ENCODE peak calls at places on chromosome 10, in nine cellular contexts. X, Y, V, D, P, S, F, J and A are unnamed samples.
A peak's percentile ranks its signal among the peaks of the same experiment; 100 is the strongest.

GRCh38 chr10:73907841-73908517 is 3.0 kb upstream of the PLAU start:
- DNase-seq in P (peak; percentile 72), J (peak; percentile 78), Y (no peak), S (no peak), F (no peak), V (no peak), X (no peak), D (peak; percentile 95), A (no peak)

GRCh38 chr10:49776851-49777250 is 14.7 kb upstream of the OGDHL start:
- DNase-seq in J (no peak), D (no peak), P (no peak), F (no peak), Y (no peak), X (no peak), V (no peak), S (no peak), A (no peak)

GRCh38 chr10:12350167-12350872 is 973 bp downstream of the CAMK1D start:
- DNase-seq in X (peak; percentile 38), V (peak; percentile 76), P (peak; percentile 70), Y (peak; percentile 53), J (peak; percentile 16), F (no peak), S (peak; percentile 77), D (peak; percentile 63), A (no peak)

GRCh38 chr10:90723416-90724068 is 134.3 kb downstream of the HTR7 start:
- DNase-seq in V (no peak), Y (no peak), J (no peak), F (no peak), X (no peak), D (no peak), P (no peak), S (no peak), A (no peak)

GRCh38 chr10:31929260-31929985 is 792 bp upstream of the ARHGAP12 start:
- DNase-seq in S (peak; percentile 64), V (peak; percentile 79), Y (peak; percentile 46), F (peak; percentile 28), J (no peak), P (peak; percentile 79), D (peak; percentile 51), X (peak; percentile 47), A (no peak)

GRCh38 chr10:119670717-119671116 is 19.5 kb downstream of the BAG3 start:
- DNase-seq in P (no peak), X (no peak), F (no peak), S (no peak), V (no peak), D (no peak), J (peak; percentile 70), Y (no peak), A (no peak)

GRCh38 chr10:85032981-85033380 is 704.6 kb downstream of the CCSER2 start:
- DNase-seq in F (no peak), Y (no peak), X (no peak), V (no peak), P (no peak), J (no peak), D (no peak), S (no peak), A (no peak)

GRCh38 chr10:131207584-131208532 is 103.7 kb downstream of the TCERG1L start:
- DNase-seq in V (peak; percentile 51), J (no peak), P (peak; percentile 56), S (no peak), D (no peak), Y (peak; percentile 20), F (no peak), X (no peak), A (no peak)

GRCh38 chr10:60733189-60733815 is 45.0 kb upstream of the CDK1 start:
- DNase-seq in D (no peak), V (peak; percentile 88), J (no peak), P (no peak), F (no peak), S (peak; percentile 30), X (peak; percentile 22), Y (no peak), A (no peak)

DNA sequence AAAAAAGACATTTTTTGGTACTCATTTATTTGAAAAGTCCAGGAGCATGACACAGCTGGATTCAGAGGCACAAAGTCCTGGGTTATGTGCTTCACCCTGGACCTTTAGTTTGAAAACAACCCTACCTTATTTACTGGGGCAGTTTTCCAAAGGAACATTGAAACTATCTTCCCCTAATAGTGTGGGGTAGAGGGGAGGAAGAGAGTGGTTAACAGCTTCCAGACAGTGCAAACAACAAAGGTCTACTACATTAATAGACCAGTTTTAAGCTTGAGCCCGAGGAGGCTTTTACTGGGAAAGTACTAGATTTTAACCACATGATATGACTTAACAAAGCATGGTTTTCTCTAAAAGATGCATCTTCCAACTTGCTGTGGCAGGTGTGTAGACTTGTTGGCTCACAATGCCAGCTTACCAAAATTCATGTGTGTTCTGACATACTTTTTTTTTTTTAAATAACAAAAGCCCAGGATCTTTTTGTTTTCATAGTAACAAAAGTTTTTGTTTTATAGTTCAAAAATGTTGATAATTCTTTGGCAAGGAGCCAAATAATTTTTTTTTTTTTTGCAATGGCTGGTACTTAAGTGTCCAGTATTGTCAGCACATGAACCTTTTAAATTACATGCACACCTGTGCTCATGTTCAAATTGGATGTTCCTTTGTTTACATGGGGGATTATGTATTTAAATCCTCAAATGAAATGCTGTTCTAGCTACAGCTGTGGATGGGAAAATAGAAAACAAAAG is 1.8 kb downstream of the GSTO1 start:
- DNase-seq in X (no peak), S (no peak), Y (no peak), V (no peak), J (no peak), P (no peak), F (no peak), D (no peak), A (no peak)
- H3K4me3 ChIP-seq in X (no peak overlapping the region), S (peak overlapping the region; percentile 92), Y (peak overlapping the region; percentile 97), V (peak overlapping the region; percentile 96), J (peak overlapping the region; percentile 83), P (peak overlapping the region; percentile 92), F (peak overlapping the region; percentile 97), D (peak overlapping the region; percentile 85), A (peak overlapping the region; percentile 81)

GRCh38 chr10:98158576-98158975 is 24.1 kb downstream of the R3HCC1L start:
- DNase-seq in J (no peak), Y (no peak), S (no peak), D (no peak), V (no peak), X (no peak), F (no peak), P (no peak), A (no peak)
- TF ChIP-seq CTCF in J (no peak), Y (no peak), S (no peak), D (no peak), V (no peak), X (no peak), F (no peak), P (no peak), A (no peak)

GRCh38 chr10:122021828-122022227 is 32.9 kb downstream of the TACC2 start:
- DNase-seq in V (no peak), Y (no peak), J (no peak), F (no peak), P (no peak), D (no peak), X (no peak), S (no peak), A (no peak)

GRCh38 chr10:122020202-122020601 is 31.2 kb downstream of the TACC2 start:
- DNase-seq in J (no peak), Y (no peak), X (no peak), V (no peak), P (no peak), F (no peak), S (no peak), D (no peak), A (no peak)

GRCh38 chr10:122019414-122019975 is 30.5 kb downstream of the TACC2 start:
- DNase-seq in X (no peak), Y (no peak), J (no peak), S (no peak), D (no peak), F (no peak), P (no peak), V (peak; percentile 86), A (no peak)

GRCh38 chr10:122021421-122021820 is 32.5 kb downstream of the TACC2 start:
- DNase-seq in P (no peak), V (no peak), Y (no peak), F (no peak), J (peak; percentile 62), X (no peak), S (no peak), D (no peak), A (no peak)

DNA sequence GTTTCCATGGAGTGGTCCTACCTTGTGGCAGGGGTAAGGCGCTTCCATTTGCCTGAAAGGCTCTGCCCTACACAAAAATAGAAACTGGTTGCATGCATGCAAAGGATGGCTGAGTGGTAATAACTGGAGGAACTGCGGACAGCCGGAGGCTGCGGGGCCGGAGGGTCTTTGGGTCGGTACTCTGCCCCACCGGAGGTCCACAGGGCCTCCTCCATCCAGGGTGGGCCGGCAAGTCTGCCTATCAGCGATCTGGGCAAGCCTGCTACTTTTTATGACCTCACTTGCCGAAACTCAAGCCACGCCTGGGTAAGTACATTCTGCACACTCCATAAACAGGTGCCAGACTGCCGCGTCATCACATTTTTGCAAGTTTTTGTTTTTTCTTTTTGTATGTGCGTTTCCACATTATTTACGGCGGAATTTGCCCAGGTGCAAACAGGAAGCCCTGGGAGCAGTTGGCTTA is 30.0 kb downstream of the TACC2 start:
- DNase-seq in S (no peak), V (peak; percentile 68), Y (no peak), P (no peak), J (no peak), X (no peak), F (no peak), D (no peak), A (no peak)
- H3K4me3 ChIP-seq in S (no peak overlapping the region), V (no peak overlapping the region), Y (peak overlapping the region; percentile 0), P (peak overlapping the region; percentile 12), J (no peak overlapping the region), X (no peak overlapping the region), F (no peak overlapping the region), D (no peak overlapping the region), A (no peak overlapping the region)

DNA sequence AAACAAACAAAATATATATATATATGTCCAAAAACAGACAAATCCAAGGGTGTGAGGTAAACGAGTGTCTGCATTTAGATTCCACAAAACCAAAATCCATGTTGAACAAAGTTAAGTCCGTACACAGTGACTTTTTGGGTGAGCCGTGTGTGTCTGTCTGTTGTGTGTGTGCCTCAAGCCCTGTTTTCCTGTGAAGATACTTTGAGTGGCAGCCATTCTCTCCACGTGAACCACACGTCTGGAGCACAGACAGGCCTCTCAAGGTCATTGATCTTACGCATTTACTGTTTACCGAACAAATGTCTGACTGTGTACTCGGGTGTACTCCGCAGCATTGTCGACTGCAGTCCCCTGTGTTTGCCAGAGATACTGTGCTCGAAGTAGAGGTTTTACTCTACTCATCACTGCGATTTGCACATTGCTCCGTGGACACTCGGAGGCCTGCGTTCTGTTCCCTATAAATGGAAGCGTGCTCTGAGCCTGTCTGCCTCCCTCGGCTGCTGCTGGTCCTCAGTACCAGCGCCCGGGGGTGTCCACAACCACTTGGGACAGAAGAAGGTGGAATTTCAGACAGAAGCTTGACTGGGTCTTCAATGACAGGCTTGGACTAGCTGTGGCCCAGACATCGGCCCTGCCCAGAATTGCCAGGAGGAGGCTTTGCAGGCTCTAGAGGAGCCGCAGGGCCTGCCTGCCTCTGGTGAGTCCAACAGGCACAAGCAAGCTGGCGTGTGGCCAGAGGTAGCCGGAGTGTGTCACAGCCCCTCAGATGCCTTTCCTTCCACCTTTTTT is 22.1 kb downstream of the CYP17A1 start:
- DNase-seq in V (peak; percentile 84), J (peak; percentile 58), X (peak; percentile 68), D (no peak), S (no peak), F (peak; percentile 74), P (peak; percentile 92), Y (no peak), A (no peak)
- TF ChIP-seq CTCF in V (no peak), J (peak; percentile 2), X (no peak), D (no peak), S (no peak), F (no peak), P (no peak), Y (no peak), A (no peak)